ENCODE peak calls at places on chromosomes 3 and 15, in six cellular contexts. G is B cell; R is ELF-1; Y is NCI-H2171; E is activated T-cell treated with anti-CD3 and anti-CD28 coated beads, Interleukin-2, amount 50 U/mL, for 1 hour; L is Karpas-422. X is an unnamed sample.

GRCh38 chr15:28271697-28272250 is 50.2 kb downstream of the HERC2 start:
- DNase-seq in L (no peak), R (no peak), G (no peak), Y (no peak), E (no peak), X (no peak)

GRCh38 chr3:58874795-58875194 is 175.0 kb downstream of the CFAP20DC start:
- DNase-seq in Y (no peak), E (no peak), L (no peak), G (no peak), R (no peak), X (peak; percentile 9)

GRCh38 chr15:84685304-84685703 is 27.3 kb upstream of the NMB start:
- DNase-seq in Y (peak; percentile 77), R (peak; percentile 14), G (no peak), E (no peak), L (no peak), X (peak; percentile 91)

GRCh38 chr3:141707741-141708203 is 30.3 kb upstream of the RNF7 start:
- DNase-seq in Y (no peak), G (no peak), E (no peak), L (no peak), R (no peak), X (no peak)

GRCh38 chr3:2714856-2715255 is 395.3 kb downstream of the IL5RA start:
- DNase-seq in E (no peak), Y (no peak), R (no peak), L (no peak), G (no peak), X (no peak)

GRCh38 chr3:102078864-102079808 is 229.8 kb downstream of the NFKBIZ start:
- DNase-seq in Y (no peak), R (peak; percentile 13), E (peak; percentile 24), L (no peak), G (peak; percentile 8), X (no peak)

GRCh38 chr3:195903950-195904290 is 4.4 kb downstream of the TNK2 start:
- DNase-seq in G (no peak), R (no peak), L (no peak), E (no peak), Y (no peak), X (no peak)

GRCh38 chr15:97566957-97567356 is 393.5 kb upstream of the ARRDC4 start:
- DNase-seq in Y (no peak), L (no peak), E (no peak), R (no peak), G (no peak), X (peak; percentile 8)

GRCh38 chr3:52366527-52366926 is 50.4 kb downstream of the DNAH1 start:
- DNase-seq in E (no peak), R (no peak), L (no peak), Y (no peak), G (no peak), X (no peak)

GRCh38 chr3:53318522-53318921 is 28.8 kb downstream of the DCP1A start:
- DNase-seq in E (no peak), L (no peak), R (no peak), G (no peak), Y (no peak), X (peak; percentile 28)

GRCh38 chr15:67882487-67883227 is 42.8 kb upstream of the RNU6-1 start:
- DNase-seq in R (no peak), L (peak; percentile 51), Y (no peak), E (no peak), G (no peak), X (no peak)

GRCh38 chr3:149898771-149899170 is 71.9 kb downstream of the PFN2 start:
- DNase-seq in G (no peak), E (no peak), Y (no peak), L (no peak), R (no peak), X (peak; percentile 86)

GRCh38 chr3:129343643-129344360 is 65.1 kb downstream of the HMCES start:
- DNase-seq in E (peak; percentile 47), G (peak; percentile 70), L (peak; percentile 75), R (peak; percentile 79), Y (no peak), X (peak; percentile 14)